ENCODE peak calls at places on chromosomes 6 and 20, in ten cellular contexts. J is adipocyte, G is retinal pigment epithelial cell, S is GM06990, V is brain microvascular endothelial cell, W is right atrium auricular region, B is H1, L is testis, T is IMR-90, P is SJSA1. N is an unnamed sample.

GRCh38 chr6:13013681-13014550 is 297.3 kb downstream of the PHACTR1 start:
- DNase-seq in B (no peak), J (peak), L (no peak), W (no peak), P (no peak), G (no peak), V (no peak), S (no peak), T (no peak), N (no peak)

GRCh38 chr6:163231356-163232014 is 183.0 kb upstream of the QKI start:
- DNase-seq in B (no peak), W (no peak), J (no peak), T (no peak), S (no peak), P (no peak), V (no peak), L (no peak), G (no peak), N (no peak)

GRCh38 chr6:3838992-3839867 is 9.9 kb upstream of the FAM50B start:
- DNase-seq in B (no peak), S (no peak), G (no peak), J (peak), T (peak), V (no peak), P (no peak), L (no peak), W (no peak), N (peak)

GRCh38 chr6:14286144-14286543 is 168.6 kb downstream of the CD83 start:
- DNase-seq in V (peak), S (no peak), P (no peak), J (peak), G (peak), T (peak), L (no peak), W (no peak), B (no peak), N (peak)

GRCh38 chr6:10567256-10568041 is 46.3 kb downstream of the GCNT2 start:
- DNase-seq in J (no peak), V (no peak), S (no peak), G (no peak), T (no peak), L (no peak), B (no peak), P (no peak), W (no peak), N (no peak)

GRCh38 chr6:14135865-14136539 is 18.4 kb downstream of the CD83 start:
- DNase-seq in J (no peak), T (no peak), V (no peak), G (no peak), P (no peak), L (no peak), B (no peak), W (no peak), S (no peak), N (no peak)

GRCh38 chr6:129671442-129672344 is 38.3 kb downstream of the ARHGAP18 start:
- DNase-seq in S (peak), J (no peak), V (no peak), L (no peak), W (no peak), G (no peak), T (no peak), P (no peak), B (no peak), N (no peak)

GRCh38 chr6:33112148-33112547 is 36.4 kb downstream of the HLA-DPB1 start:
- DNase-seq in J (peak), V (peak), L (peak), W (no peak), B (no peak), P (no peak), T (peak), S (peak), G (peak), N (peak)

GRCh38 chr20:34285450-34285849 is 17.7 kb downstream of the AHCY start:
- DNase-seq in P (no peak), W (no peak), L (no peak), T (no peak), J (no peak), S (no peak), V (no peak), B (no peak), G (no peak), N (no peak)

GRCh38 chr20:61404311-61404710 is 152.2 kb downstream of the CDH4 start:
- DNase-seq in J (no peak), G (no peak), V (no peak), S (no peak), P (no peak), W (no peak), B (no peak), L (no peak), T (no peak), N (no peak)

GRCh38 chr6:25250878-25251277 is 28.3 kb upstream of the CARMIL1 start:
- DNase-seq in P (no peak), V (peak), J (no peak), G (no peak), T (peak), B (no peak), S (no peak), W (no peak), L (no peak), N (peak)

GRCh38 chr6:13357551-13358075 is 29.3 kb upstream of the TBC1D7 start:
- DNase-seq in J (no peak), P (peak), T (peak), W (no peak), L (no peak), G (no peak), B (no peak), V (no peak), S (no peak), N (peak)

GRCh38 chr6:143064996-143065683 is 4.5 kb downstream of the AIG1 start:
- DNase-seq in L (no peak), V (no peak), W (no peak), B (no peak), P (no peak), J (peak), G (peak), S (no peak), T (no peak), N (peak)

GRCh38 chr6:38348366-38348765 is 291.4 kb downstream of the BTBD9 start:
- DNase-seq in B (no peak), P (no peak), G (no peak), V (no peak), L (peak), T (no peak), J (no peak), W (no peak), S (no peak), N (no peak)
- H3K4me3 ChIP-seq in B (no peak), P (no peak), G (no peak), V (no peak), L (no peak), T (no peak), J (no peak), W (no peak), S (no peak), N (no peak)

DNA sequence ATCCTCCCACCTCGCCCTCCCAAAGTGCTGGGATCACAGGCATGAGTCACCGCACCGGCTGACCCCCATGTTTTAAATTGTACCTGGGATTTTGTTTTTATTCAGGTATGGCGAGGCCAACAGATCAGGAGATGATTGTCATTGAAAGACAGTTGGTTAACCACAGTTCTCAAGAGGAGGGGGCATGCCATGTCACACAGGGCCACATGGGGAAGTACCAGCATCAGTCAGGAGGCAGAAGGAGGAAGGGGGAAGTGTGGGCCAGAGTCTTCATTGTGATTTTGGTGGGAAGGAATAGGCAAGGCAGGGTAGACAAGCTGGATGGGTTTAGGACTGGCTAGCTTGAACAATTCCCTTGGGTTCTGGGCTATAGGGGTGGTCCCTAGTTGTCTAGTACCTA is 9.9 kb upstream of the MMP9 start:
- DNase-seq in T (no peak), V (no peak), W (no peak), S (no peak), L (no peak), P (no peak), G (no peak), B (no peak), J (no peak), N (no peak)
- H3K4me3 ChIP-seq in T (no peak), V (no peak), W (no peak), S (no peak), L (no peak), P (no peak), G (no peak), B (no peak), J (no peak), N (no peak)

GRCh38 chr6:70395301-70395672 is 18.0 kb upstream of the FAM135A start:
- DNase-seq in W (no peak), V (no peak), G (no peak), L (no peak), J (no peak), S (no peak), P (no peak), T (no peak), B (no peak), N (no peak)
- H3K4me3 ChIP-seq in W (no peak), V (no peak), G (no peak), L (no peak), J (no peak), S (no peak), P (no peak), T (no peak), B (no peak), N (no peak)

GRCh38 chr6:28543671-28544131 is 18.0 kb downstream of the GPX5 start:
- DNase-seq in G (no peak), J (peak), W (no peak), B (no peak), S (peak), P (no peak), T (no peak), V (no peak), L (peak), N (no peak)
- H3K4me3 ChIP-seq in G (peak), J (peak), W (no peak), B (peak), S (peak), P (no peak), T (peak), V (peak), L (peak), N (peak)

N was measured in fibroblast of villous mesenchyme.